ENCODE peak calls at places on chromosomes 13 and 19, in ten cellular contexts. G is GM12878, R is sigmoid colon, Y is GM23338, X is stomach, L is HCT116, M is GM12892, B is GM12891, N is upper lobe of left lung, P is transverse colon. A is an unnamed sample.

GRCh38 chr19:3397266-3398022 is 31.1 kb downstream of the NFIC start:
- DNase-seq in G (no peak), R (peak), Y (peak), X (peak), L (peak), M (no peak), B (no peak), N (peak), P (peak), A (no peak)

GRCh38 chr13:71979616-71980015 is 112.6 kb upstream of the DACH1 start:
- DNase-seq in G (no peak), R (no peak), Y (peak), X (no peak), L (peak), M (no peak), B (no peak), N (no peak), P (no peak), A (no peak)

GRCh38 chr19:28701491-28701890 is 511.5 kb downstream of the UQCRFS1 start:
- DNase-seq in G (no peak), R (no peak), Y (no peak), X (no peak), L (no peak), M (no peak), B (no peak), N (no peak), P (no peak), A (no peak)

GRCh38 chr13:26785845-26786630 is 25.5 kb upstream of the GPR12 start:
- DNase-seq in G (no peak), R (peak), Y (peak), X (peak), L (no peak), M (no peak), B (no peak), N (peak), P (peak), A (no peak)

GRCh38 chr13:110103026-110103425 is 203.9 kb downstream of the COL4A1 start:
- DNase-seq in G (no peak), R (no peak), Y (no peak), X (no peak), L (no peak), M (no peak), B (no peak), N (no peak), P (no peak), A (no peak)

GRCh38 chr19:11693505-11694499 is 44.9 kb downstream of the ZNF823 start:
- DNase-seq in G (no peak), R (no peak), Y (peak), X (no peak), L (peak), M (no peak), B (no peak), N (no peak), P (no peak), A (no peak)

GRCh38 chr19:3575260-3575741 is 2.6 kb downstream of the HMG20B start:
- DNase-seq in G (no peak), R (no peak), Y (peak), X (peak), L (no peak), M (no peak), B (no peak), N (no peak), P (no peak), A (no peak)

GRCh38 chr19:50667177-50667758 is 18.0 kb downstream of the C19orf81 start:
- DNase-seq in G (no peak), R (no peak), Y (peak), X (no peak), L (no peak), M (no peak), B (no peak), N (peak), P (no peak), A (no peak)

GRCh38 chr19:18606281-18607221 is at the start of gene CRLF1:
- DNase-seq in G (no peak), R (no peak), Y (peak), X (no peak), L (no peak), M (no peak), B (no peak), N (peak), P (no peak), A (no peak)

GRCh38 chr19:34596989-34597388 is 80.0 kb downstream of the SCGB2B2 start:
- DNase-seq in G (no peak), R (no peak), Y (no peak), X (no peak), L (no peak), M (no peak), B (no peak), N (no peak), P (no peak), A (no peak)

GRCh38 chr19:31406106-31406505 is 56.9 kb upstream of the TSHZ3 start:
- DNase-seq in G (no peak), R (no peak), Y (no peak), X (no peak), L (no peak), M (no peak), B (no peak), N (no peak), P (no peak), A (no peak)

GRCh38 chr13:93268327-93269028 is 41.9 kb downstream of the GPC6 start:
- DNase-seq in G (no peak), R (no peak), Y (peak), X (no peak), L (no peak), M (no peak), B (no peak), N (no peak), P (no peak), A (no peak)

GRCh38 chr19:38653028-38653571 is 5.7 kb downstream of the ACTN4 start:
- DNase-seq in G (no peak), R (peak), Y (no peak), X (peak), L (no peak), M (no peak), B (no peak), N (no peak), P (peak), A (no peak)

GRCh38 chr19:38710416-38710702 is 33.9 kb downstream of the CAPN12 start:
- DNase-seq in G (no peak), R (no peak), Y (no peak), X (no peak), L (no peak), M (no peak), B (no peak), N (no peak), P (no peak), A (no peak)

GRCh38 chr19:31054430-31054829 is 294.8 kb downstream of the TSHZ3 start:
- DNase-seq in G (no peak), R (no peak), Y (peak), X (peak), L (no peak), M (no peak), B (no peak), N (no peak), P (peak), A (no peak)

GRCh38 chr19:58563034-58563573 is 4.7 kb upstream of the UBE2M start:
- DNase-seq in G (no peak), R (peak), Y (peak), X (peak), L (no peak), M (peak), B (no peak), N (no peak), P (no peak), A (no peak)

GRCh38 chr13:112446867-112447266 is 70.7 kb downstream of the SPACA7 start:
- DNase-seq in G (no peak), R (peak), Y (no peak), X (no peak), L (no peak), M (no peak), B (no peak), N (no peak), P (no peak), A (no peak)

GRCh38 chr19:9498183-9498902 is at the start of gene ZNF560:
- DNase-seq in G (no peak), R (no peak), Y (peak), X (no peak), L (no peak), M (no peak), B (no peak), N (peak), P (no peak), A (no peak)

GRCh38 chr13:85265296-85265695 is 533.9 kb downstream of the SLITRK6 start:
- DNase-seq in G (no peak), R (no peak), Y (no peak), X (no peak), L (no peak), M (no peak), B (no peak), N (no peak), P (no peak), A (no peak)

GRCh38 chr13:42215578-42216421 is 56.2 kb upstream of the AKAP11 start:
- DNase-seq in G (peak), R (no peak), Y (peak), X (no peak), L (peak), M (no peak), B (no peak), N (no peak), P (no peak), A (no peak)

GRCh38 chr19:45468803-45469131 is 971 bp downstream of the FOSB start:
- DNase-seq in G (no peak), R (no peak), Y (no peak), X (peak), L (no peak), M (no peak), B (no peak), N (no peak), P (no peak), A (no peak)

GRCh38 chr19:3031607-3031867 is 2.5 kb upstream of the TLE2 start:
- DNase-seq in G (no peak), R (no peak), Y (no peak), X (no peak), L (no peak), M (no peak), B (no peak), N (no peak), P (no peak), A (no peak)

GRCh38 chr19:35337081-35337983 is 8.3 kb downstream of the CD22 start:
- DNase-seq in G (no peak), R (no peak), Y (no peak), X (no peak), L (no peak), M (no peak), B (no peak), N (no peak), P (no peak), A (no peak)

GRCh38 chr19:1401138-1401888 is at the start of gene GAMT:
- DNase-seq in G (no peak), R (no peak), Y (peak), X (no peak), L (no peak), M (peak), B (peak), N (peak), P (peak), A (no peak)

GRCh38 chr19:47271949-47272348 is 2.7 kb upstream of the INAFM1 start:
- DNase-seq in G (no peak), R (no peak), Y (no peak), X (no peak), L (no peak), M (no peak), B (no peak), N (no peak), P (no peak), A (no peak)

GRCh38 chr13:95099541-95099940 is 201.7 kb downstream of the ABCC4 start:
- DNase-seq in G (no peak), R (no peak), Y (no peak), X (peak), L (no peak), M (no peak), B (no peak), N (no peak), P (no peak), A (no peak)

GRCh38 chr13:39612023-39612637 is 9.1 kb upstream of the LHFPL6 start:
- DNase-seq in G (no peak), R (peak), Y (peak), X (peak), L (peak), M (no peak), B (no peak), N (no peak), P (peak), A (no peak)

GRCh38 chr13:47858678-47859050 is 142.4 kb downstream of the SUCLA2 start:
- DNase-seq in G (no peak), R (no peak), Y (no peak), X (no peak), L (no peak), M (no peak), B (no peak), N (no peak), P (no peak), A (no peak)

GRCh38 chr13:102012299-102013293 is 389.3 kb downstream of the FGF14 start:
- DNase-seq in G (no peak), R (no peak), Y (no peak), X (no peak), L (no peak), M (no peak), B (no peak), N (no peak), P (no peak), A (no peak)

GRCh38 chr13:28716511-28716910 is 2.3 kb downstream of the SLC46A3 start:
- DNase-seq in G (no peak), R (peak), Y (no peak), X (no peak), L (peak), M (no peak), B (no peak), N (no peak), P (peak), A (no peak)

GRCh38 chr19:49145485-49146407 is 9.4 kb downstream of the HRC start:
- DNase-seq in G (peak), R (peak), Y (peak), X (peak), L (peak), M (peak), B (peak), N (peak), P (peak), A (no peak)
- TF ChIP-seq POLR2AphosphoS5 in G (no peak), R (no peak), Y (peak), X (no peak), L (no peak), M (no peak), B (no peak), N (no peak), P (no peak), A (no peak)

GRCh38 chr13:74651121-74651520 is 516.9 kb upstream of the KLF12 start:
- DNase-seq in G (no peak), R (no peak), Y (no peak), X (no peak), L (no peak), M (no peak), B (no peak), N (no peak), P (no peak), A (no peak)
- TF ChIP-seq POLR2AphosphoS5 in G (no peak), R (no peak), Y (no peak), X (no peak), L (no peak), M (no peak), B (no peak), N (no peak), P (no peak), A (peak)

GRCh38 chr19:23070353-23070781 is 46.5 kb upstream of the ZNF730 start:
- DNase-seq in G (no peak), R (peak), Y (peak), X (no peak), L (no peak), M (no peak), B (peak), N (peak), P (peak), A (no peak)

GRCh38 chr19:23071087-23071511 is 45.7 kb upstream of the ZNF730 start:
- DNase-seq in G (no peak), R (peak), Y (peak), X (no peak), L (no peak), M (no peak), B (peak), N (peak), P (no peak), A (no peak)

DNA sequence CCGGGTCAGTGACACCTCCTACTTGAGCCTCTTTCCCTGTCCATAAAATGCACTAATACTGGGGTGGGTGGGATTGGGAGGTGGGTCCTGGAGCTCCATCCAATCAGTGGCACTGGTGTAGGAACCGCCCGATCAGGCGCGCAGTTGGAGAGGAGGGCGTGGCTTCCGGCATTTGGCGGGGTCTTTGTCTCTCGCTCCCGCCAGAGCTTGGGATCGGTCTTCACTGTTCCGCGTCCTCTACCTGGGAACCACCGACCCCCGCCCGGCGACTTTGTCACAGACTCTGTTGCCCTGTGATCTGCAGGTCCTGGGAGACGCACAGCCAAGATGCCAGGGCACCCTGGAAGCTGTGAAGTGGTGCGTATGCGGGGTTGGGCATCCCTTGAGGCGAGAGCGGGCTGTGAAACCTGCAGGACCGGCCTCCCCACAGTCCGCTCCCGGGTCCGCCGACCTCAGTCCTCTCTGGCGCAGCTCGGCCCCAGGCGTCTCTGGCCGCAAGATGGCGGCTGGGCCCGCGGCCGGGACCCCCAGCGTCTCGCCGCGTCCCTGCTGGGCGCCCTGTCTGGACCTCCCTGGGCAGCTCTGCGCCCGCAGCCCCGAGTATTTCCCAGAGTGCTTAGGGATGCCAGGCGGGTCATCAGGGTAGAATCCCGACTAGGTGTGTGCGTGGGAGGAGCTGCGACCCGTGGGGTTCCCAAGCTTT is 41.6 kb upstream of the ZNF730 start:
- DNase-seq in G (no peak), R (peak), Y (peak), X (no peak), L (no peak), M (peak), B (peak), N (peak), P (peak), A (no peak)
- TF ChIP-seq POLR2AphosphoS5 in G (no peak), R (no peak), Y (peak), X (no peak), L (no peak), M (no peak), B (peak), N (no peak), P (no peak), A (no peak)

DNA sequence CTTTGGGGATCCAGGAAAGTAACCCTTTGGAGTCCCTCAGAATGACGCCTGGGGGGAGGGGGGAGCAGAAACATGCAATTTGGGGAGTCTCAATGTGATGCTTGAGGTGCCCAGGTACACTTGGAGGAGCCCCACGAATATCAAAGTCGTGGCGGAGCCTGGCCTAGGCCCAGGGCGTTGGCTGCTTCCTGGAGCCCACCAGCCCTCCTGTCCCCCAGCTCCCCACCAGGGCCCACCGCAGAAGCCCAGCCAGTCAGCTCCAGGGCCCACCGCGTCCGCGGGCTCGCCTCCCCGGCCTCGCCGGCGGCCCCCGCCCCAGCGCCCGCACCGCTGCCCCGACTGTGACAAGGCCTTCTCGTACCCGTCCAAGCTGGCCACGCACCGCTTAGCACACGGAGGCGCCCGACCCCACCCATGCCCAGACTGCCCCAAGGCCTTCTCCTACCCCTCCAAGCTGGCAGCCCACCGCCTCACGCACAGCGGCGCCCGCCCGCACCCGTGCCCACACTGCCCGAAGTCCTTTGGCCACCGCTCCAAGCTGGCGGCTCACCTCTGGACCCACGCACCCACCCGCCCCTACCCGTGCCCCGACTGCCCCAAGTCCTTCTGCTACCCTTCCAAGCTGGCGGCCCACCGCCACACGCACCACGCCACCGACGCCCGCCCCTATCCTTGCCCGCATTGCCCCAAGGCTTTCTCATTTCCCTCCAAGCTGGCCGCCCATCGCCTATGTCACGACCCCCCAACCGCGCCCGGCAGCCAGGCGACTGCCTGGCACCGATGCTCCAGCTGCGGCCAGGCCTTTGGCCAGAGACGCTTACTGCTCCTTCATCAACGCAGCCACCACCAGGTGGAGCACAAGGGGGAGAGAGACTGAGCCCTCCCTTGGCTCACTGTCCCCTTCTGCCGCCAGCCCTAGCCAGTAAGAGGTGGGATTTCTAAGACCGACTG is 2.1 kb downstream of the ZNF575 start:
- DNase-seq in G (no peak), R (peak), Y (peak), X (peak), L (no peak), M (no peak), B (no peak), N (peak), P (peak), A (no peak)
- TF ChIP-seq POLR2AphosphoS5 in G (no peak), R (peak), Y (no peak), X (no peak), L (no peak), M (no peak), B (no peak), N (no peak), P (no peak), A (peak)

A was measured in vagina.